ENCODE peak calls at places on chromosomes 16 and 17, in five cellular contexts. R is neural crest cell, F is epithelial cell of proximal tubule, H is cardiac fibroblast, N is dorsolateral prefrontal cortex. Q is an unnamed sample.

GRCh38 chr17:34991606-34992005 is 11.3 kb downstream of the LIG3 start:
- DNase-seq in R (no peak), F (no peak), H (no peak), N (no peak), Q (no peak)

GRCh38 chr16:4859900-4860255 is 12.6 kb downstream of the UBN1 start:
- DNase-seq in R (no peak), F (no peak), H (peak; percentile 51), N (no peak), Q (no peak)

GRCh38 chr17:82094931-82095776 is 2.9 kb downstream of the FASN start:
- DNase-seq in R (no peak), F (no peak), H (no peak), N (no peak), Q (no peak)

GRCh38 chr17:10750210-10750609 is 20.4 kb upstream of the TMEM220 start:
- DNase-seq in R (no peak), F (no peak), H (no peak), N (no peak), Q (no peak)

GRCh38 chr16:56547949-56548567 is 16.8 kb upstream of the MT4 start:
- DNase-seq in R (no peak), F (no peak), H (peak; percentile 10), N (no peak), Q (no peak)

GRCh38 chr16:23504076-23504452 is 6.2 kb downstream of the GGA2 start:
- DNase-seq in R (no peak), F (peak; percentile 36), H (peak; percentile 70), N (no peak), Q (no peak)

GRCh38 chr17:9644910-9645751 is at the start of gene USP43:
- DNase-seq in R (peak; percentile 28), F (peak; percentile 12), H (no peak), N (no peak), Q (peak; percentile 64)

GRCh38 chr17:58932956-58933355 is 173.7 kb downstream of the TRIM37 start:
- DNase-seq in R (no peak), F (no peak), H (no peak), N (no peak), Q (no peak)

GRCh38 chr17:8799001-8799850 is at the start of gene MFSD6L:
- DNase-seq in R (no peak), F (no peak), H (no peak), N (no peak), Q (peak; percentile 44)

GRCh38 chr16:27127293-27127692 is 60.6 kb downstream of the C16orf82 start:
- DNase-seq in R (no peak), F (no peak), H (peak; percentile 55), N (no peak), Q (no peak)

GRCh38 chr17:20120835-20121234 is 111.7 kb downstream of the SPECC1 start:
- DNase-seq in R (no peak), F (no peak), H (no peak), N (no peak), Q (no peak)

GRCh38 chr16:4392382-4393242 is 21.0 kb downstream of the VASN start:
- DNase-seq in R (no peak), F (no peak), H (peak; percentile 64), N (no peak), Q (no peak)

GRCh38 chr17:49576121-49576905 is 642 bp downstream of the NXPH3 start:
- DNase-seq in R (peak; percentile 53), F (no peak), H (peak; percentile 38), N (no peak), Q (peak; percentile 86)

GRCh38 chr17:49554694-49555494 is 20.8 kb upstream of the NXPH3 start:
- DNase-seq in R (no peak), F (no peak), H (no peak), N (no peak), Q (peak; percentile 48)

GRCh38 chr16:454397-454940 is 29.0 kb downstream of the RAB11FIP3 start:
- DNase-seq in R (no peak), F (no peak), H (no peak), N (no peak), Q (no peak)

GRCh38 chr17:35896011-35896587 is 15.9 kb upstream of the CCL5 start:
- DNase-seq in R (no peak), F (no peak), H (peak; percentile 21), N (no peak), Q (no peak)

GRCh38 chr17:8221663-8222379 is 11.4 kb upstream of the AURKB start:
- DNase-seq in R (peak; percentile 95), F (peak; percentile 56), H (peak; percentile 96), N (peak; percentile 86), Q (peak; percentile 72)

GRCh38 chr16:31386157-31386984 is 6.8 kb upstream of the ITGAD start:
- DNase-seq in R (no peak), F (no peak), H (peak; percentile 83), N (no peak), Q (no peak)

GRCh38 chr16:31819386-31819785 is 54.2 kb upstream of the ZNF267 start:
- DNase-seq in R (no peak), F (no peak), H (no peak), N (no peak), Q (no peak)

GRCh38 chr17:65219124-65219523 is 82.0 kb downstream of the RGS9 start:
- DNase-seq in R (no peak), F (no peak), H (peak; percentile 18), N (no peak), Q (no peak)

GRCh38 chr17:74181341-74181740 is 22.1 kb upstream of the RPL38 start:
- DNase-seq in R (no peak), F (no peak), H (no peak), N (peak; percentile 14), Q (no peak)

GRCh38 chr17:74179576-74179975 is 23.9 kb upstream of the RPL38 start:
- DNase-seq in R (no peak), F (no peak), H (no peak), N (no peak), Q (no peak)

GRCh38 chr17:74176546-74177001 is 26.9 kb upstream of the RPL38 start:
- DNase-seq in R (peak; percentile 81), F (no peak), H (peak; percentile 70), N (peak; percentile 80), Q (peak; percentile 78)

GRCh38 chr17:74180336-74180735 is 23.1 kb upstream of the RPL38 start:
- DNase-seq in R (no peak), F (no peak), H (no peak), N (no peak), Q (no peak)

GRCh38 chr17:74177018-74177450 is 26.4 kb upstream of the RPL38 start:
- DNase-seq in R (no peak), F (no peak), H (peak; percentile 47), N (peak; percentile 55), Q (no peak)
- TF ChIP-seq CTCF in R (no peak), F (no peak), H (no peak), N (no peak), Q (no peak)

DNA sequence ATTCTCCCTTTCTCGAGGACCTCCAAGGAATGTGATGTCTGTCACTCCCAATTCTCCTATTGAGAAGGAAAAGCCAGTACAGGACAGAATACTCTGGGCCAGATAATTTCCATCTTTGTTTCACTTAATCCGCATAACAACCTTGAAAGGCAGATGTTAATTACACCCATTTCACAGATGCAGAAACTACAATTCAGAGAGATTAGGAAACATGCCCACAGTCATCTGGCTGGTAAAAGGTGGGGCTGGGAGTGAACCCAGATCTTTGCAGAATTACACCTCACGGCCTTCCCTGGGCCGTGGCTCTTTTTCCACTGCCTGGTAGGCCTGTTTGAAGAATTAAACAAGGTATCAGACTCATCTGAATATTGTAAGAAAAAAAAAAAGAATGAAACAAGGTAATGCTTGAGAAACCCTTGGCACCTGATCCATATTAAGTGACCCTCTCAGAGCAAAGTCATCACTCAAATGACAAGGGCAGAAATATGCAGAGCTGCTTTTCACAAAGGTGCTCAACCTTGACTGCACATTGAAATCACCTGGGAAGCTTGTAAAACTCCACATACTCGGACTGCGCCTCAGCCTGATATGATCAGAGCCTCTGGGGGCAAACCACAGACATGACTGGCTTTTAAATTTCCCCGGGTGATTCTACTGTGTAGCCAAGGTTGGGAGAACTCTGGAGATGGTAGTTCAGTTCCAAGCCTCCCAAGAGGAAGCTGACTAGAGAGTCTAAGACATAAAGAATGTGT is 16.6 kb upstream of the G6PC1 start:
- DNase-seq in R (no peak), F (peak; percentile 22), H (no peak), N (no peak), Q (no peak)
- TF ChIP-seq CTCF in R (no peak), F (no peak), H (no peak), N (no peak), Q (no peak)

GRCh38 chr17:3893720-3894116 is 865 bp upstream of the CAMKK1 start:
- DNase-seq in R (no peak), F (no peak), H (no peak), N (no peak), Q (no peak)

GRCh38 chr17:3891626-3892094 is 1.2 kb downstream of the CAMKK1 start:
- DNase-seq in R (no peak), F (no peak), H (no peak), N (no peak), Q (no peak)

GRCh38 chr17:3892095-3892998 is 506 bp downstream of the CAMKK1 start:
- DNase-seq in R (peak; percentile 48), F (no peak), H (peak; percentile 66), N (peak; percentile 82), Q (peak; percentile 40)

GRCh38 chr17:3894188-3894587 is 1.3 kb upstream of the CAMKK1 start:
- DNase-seq in R (no peak), F (no peak), H (no peak), N (no peak), Q (no peak)

GRCh38 chr17:3893003-3893719 is at the start of gene CAMKK1:
- DNase-seq in R (peak; percentile 76), F (no peak), H (peak; percentile 74), N (peak; percentile 79), Q (peak; percentile 84)
- TF ChIP-seq CTCF in R (no peak), F (no peak), H (no peak), N (no peak), Q (no peak)

GRCh38 chr16:29808219-29808900 is 2.0 kb downstream of the MAZ start:
- DNase-seq in R (no peak), F (no peak), H (no peak), N (no peak), Q (no peak)

GRCh38 chr16:29809031-29809747 is 2.8 kb upstream of the PRRT2 start:
- DNase-seq in R (no peak), F (no peak), H (no peak), N (no peak), Q (no peak)

GRCh38 chr16:29806641-29807425 is 504 bp downstream of the MAZ start:
- DNase-seq in R (peak; percentile 49), F (no peak), H (peak; percentile 40), N (no peak), Q (peak; percentile 86)

GRCh38 chr16:29806096-29806579 is at the start of gene MAZ:
- DNase-seq in R (peak; percentile 37), F (no peak), H (peak; percentile 93), N (no peak), Q (peak; percentile 96)

DNA sequence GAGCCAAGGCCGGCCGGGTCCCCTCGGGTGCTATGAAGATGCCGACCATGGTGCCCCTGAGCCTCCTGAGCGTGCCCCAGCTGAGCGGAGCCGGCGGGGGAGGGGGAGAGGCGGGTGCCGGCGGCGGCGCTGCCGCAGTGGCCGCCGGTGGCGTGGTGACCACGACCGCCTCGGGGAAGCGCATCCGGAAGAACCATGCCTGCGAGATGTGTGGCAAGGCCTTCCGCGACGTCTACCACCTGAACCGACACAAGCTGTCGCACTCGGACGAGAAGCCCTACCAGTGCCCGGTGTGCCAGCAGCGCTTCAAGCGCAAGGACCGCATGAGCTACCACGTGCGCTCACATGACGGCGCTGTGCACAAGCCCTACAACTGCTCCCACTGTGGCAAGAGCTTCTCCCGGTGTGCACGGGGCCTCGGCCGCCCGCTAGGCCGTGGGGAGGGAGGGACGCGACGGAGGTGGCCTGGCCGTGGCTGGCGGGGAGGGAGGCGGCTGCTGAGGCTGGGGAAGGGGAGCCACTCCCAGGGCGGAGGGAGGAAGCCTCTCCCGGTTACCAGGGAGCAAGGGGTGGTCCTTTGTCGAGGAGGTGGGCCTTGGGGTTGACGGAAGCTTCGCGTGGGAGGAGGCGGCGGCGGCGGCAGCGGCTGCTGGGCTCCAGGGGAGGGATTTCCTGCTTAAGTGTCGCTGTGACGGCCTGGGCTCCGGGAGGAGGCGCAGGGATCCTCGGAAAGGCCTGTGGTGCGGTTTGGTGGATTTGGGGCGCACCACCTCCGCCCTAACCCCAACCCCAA is 1.3 kb downstream of the MAZ start:
- DNase-seq in R (peak; percentile 71), F (no peak), H (peak; percentile 96), N (peak; percentile 95), Q (peak; percentile 80)
- TF ChIP-seq CTCF in R (peak; percentile 57), F (peak; percentile 47), H (peak; percentile 50), N (peak; percentile 44), Q (peak; percentile 56)

Q was measured in Caco-2.